ENCODE peak calls at places on chromosomes 4 and X, in seven cellular contexts. One of them, this sample, is unnamed.
A peak's percentile ranks its signal among the peaks of the same experiment; 100 is the strongest.

GRCh38 chr4:108980455-108981239 is 217.8 kb upstream of the ETNPPL start:
- DNase-seq in BJ: no peak
- DNase-seq in A549: no peak
- DNase-seq in ovary: no peak
- DNase-seq in fibroblast of mammary gland: no peak
- DNase-seq in pancreas: no peak
- DNase-seq in HepG2: no peak
- DNase-seq in this sample: no peak

GRCh38 chr4:181525641-181526040 is 717.6 kb upstream of the TENM3 start:
- DNase-seq in BJ: no peak
- DNase-seq in A549: no peak
- DNase-seq in ovary: no peak
- DNase-seq in fibroblast of mammary gland: no peak
- DNase-seq in pancreas: no peak
- DNase-seq in HepG2: no peak
- DNase-seq in this sample: no peak

GRCh38 chrX:144946696-144947095 is 300.6 kb upstream of the SPANXN1 start:
- DNase-seq in BJ: no peak
- DNase-seq in A549: no peak
- DNase-seq in ovary: no peak
- DNase-seq in fibroblast of mammary gland: peak; percentile 61
- DNase-seq in pancreas: no peak
- DNase-seq in HepG2: no peak
- DNase-seq in this sample: peak; percentile 50

GRCh38 chrX:97308161-97308560 is 424.5 kb downstream of the RPA4 start:
- DNase-seq in BJ: no peak
- DNase-seq in A549: no peak
- DNase-seq in ovary: no peak
- DNase-seq in fibroblast of mammary gland: peak; percentile 58
- DNase-seq in pancreas: no peak
- DNase-seq in HepG2: no peak
- DNase-seq in this sample: peak; percentile 8

GRCh38 chrX:155266446-155266845 is 2.2 kb upstream of the RAB39B start:
- DNase-seq in BJ: no peak
- DNase-seq in A549: no peak
- DNase-seq in ovary: no peak
- DNase-seq in fibroblast of mammary gland: no peak
- DNase-seq in pancreas: no peak
- DNase-seq in HepG2: no peak
- DNase-seq in this sample: no peak

GRCh38 chrX:137748827-137749226 is 182.9 kb downstream of the ZIC3 start:
- DNase-seq in BJ: no peak
- DNase-seq in A549: no peak
- DNase-seq in ovary: no peak
- DNase-seq in fibroblast of mammary gland: no peak
- DNase-seq in pancreas: no peak
- DNase-seq in HepG2: no peak
- DNase-seq in this sample: no peak

GRCh38 chr4:37002625-37003024 is 241.9 kb upstream of the NWD2 start:
- DNase-seq in BJ: no peak
- DNase-seq in A549: no peak
- DNase-seq in ovary: no peak
- DNase-seq in fibroblast of mammary gland: no peak
- DNase-seq in pancreas: no peak
- DNase-seq in HepG2: no peak
- DNase-seq in this sample: no peak

GRCh38 chr4:145937021-145937861 is 1.4 kb downstream of the ZNF827 start:
- DNase-seq in BJ: no peak
- DNase-seq in A549: peak; percentile 57
- DNase-seq in ovary: peak; percentile 73
- DNase-seq in fibroblast of mammary gland: peak; percentile 58
- DNase-seq in pancreas: peak; percentile 69
- DNase-seq in HepG2: no peak
- DNase-seq in this sample: peak; percentile 55

DNA sequence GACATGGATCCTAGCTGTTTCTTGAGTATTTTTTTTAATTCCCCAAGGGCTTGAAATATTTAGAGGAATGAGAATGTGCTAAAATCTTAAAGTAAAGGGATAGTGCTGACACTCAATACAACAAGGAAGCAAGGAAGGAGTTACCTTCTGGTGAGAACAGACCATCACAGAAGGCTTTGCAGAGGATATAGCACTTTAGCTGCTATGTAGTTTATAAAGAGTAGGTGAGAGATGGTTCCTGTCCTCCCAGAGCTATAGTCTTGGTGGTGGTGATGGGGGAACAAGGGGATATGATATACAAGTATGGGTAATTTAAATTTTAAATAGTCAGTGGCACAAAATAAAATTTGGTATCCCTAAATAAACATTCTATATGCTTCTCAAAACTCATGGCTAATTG is 47.6 kb downstream of the MTHFD2L start:
- DNase-seq in BJ: no peak
- DNase-seq in A549: no peak
- DNase-seq in ovary: no peak
- DNase-seq in fibroblast of mammary gland: no peak
- DNase-seq in pancreas: no peak
- DNase-seq in HepG2: no peak
- DNase-seq in this sample: no peak
- H3K4me3 ChIP-seq in BJ: no peak overlapping the region
- H3K4me3 ChIP-seq in A549: no peak overlapping the region
- H3K4me3 ChIP-seq in ovary: no peak overlapping the region
- H3K4me3 ChIP-seq in fibroblast of mammary gland: no peak overlapping the region
- H3K4me3 ChIP-seq in pancreas: no peak overlapping the region
- H3K4me3 ChIP-seq in HepG2: no peak overlapping the region
- H3K4me3 ChIP-seq in this sample: no peak overlapping the region

DNA sequence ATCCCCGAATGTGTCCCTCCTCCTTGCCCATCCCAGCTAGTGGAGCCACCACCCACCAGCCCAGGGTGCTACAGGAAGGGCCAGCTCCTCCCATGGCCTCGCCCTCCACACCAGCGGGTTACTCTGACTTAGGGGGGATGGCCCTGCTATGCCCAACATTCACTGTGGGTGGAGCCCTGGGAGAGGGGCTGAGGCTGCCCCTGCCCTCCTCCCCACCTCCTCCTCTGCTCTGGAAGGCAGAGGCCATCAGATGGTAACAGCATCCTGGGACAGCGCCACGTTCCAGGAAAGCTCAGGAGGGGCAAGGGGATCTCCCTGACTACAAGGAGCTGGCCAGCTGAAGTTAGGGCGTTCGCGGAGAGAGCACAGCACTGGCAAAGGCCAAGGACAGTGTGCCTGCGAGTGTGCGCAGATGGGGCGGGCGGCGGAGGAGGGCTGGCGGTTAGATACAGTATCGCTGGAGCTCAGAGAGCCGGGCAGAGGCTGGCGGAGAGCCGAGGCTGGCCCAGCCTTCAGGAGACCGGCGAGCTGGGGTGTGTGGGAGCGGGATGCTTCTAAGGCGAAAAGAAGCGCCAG is 1.5 kb downstream of the JAKMIP1 start:
- DNase-seq in BJ: no peak
- DNase-seq in A549: peak; percentile 9
- DNase-seq in ovary: no peak
- DNase-seq in fibroblast of mammary gland: no peak
- DNase-seq in pancreas: no peak
- DNase-seq in HepG2: no peak
- DNase-seq in this sample: peak; percentile 6
- H3K4me3 ChIP-seq in BJ: no peak overlapping the region
- H3K4me3 ChIP-seq in A549: peak overlapping the region; percentile 62
- H3K4me3 ChIP-seq in ovary: peak overlapping the region; percentile 12
- H3K4me3 ChIP-seq in fibroblast of mammary gland: no peak overlapping the region
- H3K4me3 ChIP-seq in pancreas: peak overlapping the region; percentile 62
- H3K4me3 ChIP-seq in HepG2: no peak overlapping the region
- H3K4me3 ChIP-seq in this sample: no peak overlapping the region

DNA sequence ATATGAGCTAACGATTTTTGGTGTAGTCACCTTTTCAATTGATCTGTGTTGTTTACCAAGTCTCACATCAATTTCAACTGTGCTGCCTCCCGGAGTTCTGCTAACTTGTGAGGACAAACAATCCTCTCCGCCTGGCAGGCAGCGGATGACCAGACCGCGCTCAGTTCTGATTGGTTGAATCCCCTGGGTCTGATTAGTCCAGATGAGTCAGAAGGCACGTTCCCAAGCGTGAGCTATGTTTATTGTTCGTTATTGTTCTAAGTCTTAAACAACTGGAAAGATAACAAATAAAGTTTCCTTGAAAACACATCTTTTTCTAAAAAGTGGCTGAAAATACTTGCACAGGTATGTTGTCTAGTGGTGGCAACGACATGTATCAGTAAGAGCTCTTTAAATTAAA is 37.9 kb upstream of the TRPC3 start:
- DNase-seq in BJ: no peak
- DNase-seq in A549: no peak
- DNase-seq in ovary: no peak
- DNase-seq in fibroblast of mammary gland: peak; percentile 89
- DNase-seq in pancreas: no peak
- DNase-seq in HepG2: no peak
- DNase-seq in this sample: peak; percentile 62
- H3K4me3 ChIP-seq in BJ: no peak overlapping the region
- H3K4me3 ChIP-seq in A549: no peak overlapping the region
- H3K4me3 ChIP-seq in ovary: no peak overlapping the region
- H3K4me3 ChIP-seq in fibroblast of mammary gland: no peak overlapping the region
- H3K4me3 ChIP-seq in pancreas: no peak overlapping the region
- H3K4me3 ChIP-seq in HepG2: no peak overlapping the region
- H3K4me3 ChIP-seq in this sample: no peak overlapping the region

GRCh38 chr4:38730493-38730829 is 52.3 kb downstream of the TLR10 start:
- DNase-seq in BJ: no peak
- DNase-seq in A549: no peak
- DNase-seq in ovary: no peak
- DNase-seq in fibroblast of mammary gland: no peak
- DNase-seq in pancreas: no peak
- DNase-seq in HepG2: no peak
- DNase-seq in this sample: no peak
- H3K4me3 ChIP-seq in BJ: no peak overlapping the region
- H3K4me3 ChIP-seq in A549: no peak overlapping the region
- H3K4me3 ChIP-seq in ovary: no peak overlapping the region
- H3K4me3 ChIP-seq in fibroblast of mammary gland: no peak overlapping the region
- H3K4me3 ChIP-seq in pancreas: no peak overlapping the region
- H3K4me3 ChIP-seq in HepG2: no peak overlapping the region
- H3K4me3 ChIP-seq in this sample: no peak overlapping the region

DNA sequence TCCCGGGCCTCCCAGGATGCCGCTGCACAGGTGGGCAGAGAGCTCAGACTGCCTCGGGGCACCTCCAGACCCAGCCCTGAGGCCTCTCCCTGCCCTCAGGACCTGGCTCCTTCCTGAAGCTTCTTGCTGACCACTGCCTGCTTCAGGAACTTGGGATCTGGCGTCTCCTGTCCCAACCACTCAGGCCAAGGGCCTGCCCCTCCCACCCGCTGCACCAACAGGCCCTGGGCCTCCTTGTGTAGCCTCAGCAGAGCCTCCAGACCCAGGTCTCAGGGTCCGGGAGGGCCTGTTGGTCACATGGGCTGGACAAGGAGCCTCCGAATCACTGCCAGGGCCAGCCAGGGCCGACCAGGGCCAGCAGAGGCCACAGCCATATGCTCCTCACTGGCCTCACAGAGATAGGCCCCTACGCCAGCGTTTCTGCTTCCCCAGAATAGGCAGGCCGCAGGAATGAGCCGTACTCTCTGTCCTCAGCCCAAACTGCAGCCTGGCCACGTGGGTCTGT is 2.8 kb downstream of the MXD4 start:
- DNase-seq in BJ: no peak
- DNase-seq in A549: no peak
- DNase-seq in ovary: peak; percentile 21
- DNase-seq in fibroblast of mammary gland: no peak
- DNase-seq in pancreas: no peak
- DNase-seq in HepG2: no peak
- DNase-seq in this sample: no peak
- H3K4me3 ChIP-seq in BJ: no peak overlapping the region
- H3K4me3 ChIP-seq in A549: no peak overlapping the region
- H3K4me3 ChIP-seq in ovary: no peak overlapping the region
- H3K4me3 ChIP-seq in fibroblast of mammary gland: peak overlapping the region; percentile 83
- H3K4me3 ChIP-seq in pancreas: peak overlapping the region; percentile 97
- H3K4me3 ChIP-seq in HepG2: no peak overlapping the region
- H3K4me3 ChIP-seq in this sample: peak overlapping the region; percentile 82

DNA sequence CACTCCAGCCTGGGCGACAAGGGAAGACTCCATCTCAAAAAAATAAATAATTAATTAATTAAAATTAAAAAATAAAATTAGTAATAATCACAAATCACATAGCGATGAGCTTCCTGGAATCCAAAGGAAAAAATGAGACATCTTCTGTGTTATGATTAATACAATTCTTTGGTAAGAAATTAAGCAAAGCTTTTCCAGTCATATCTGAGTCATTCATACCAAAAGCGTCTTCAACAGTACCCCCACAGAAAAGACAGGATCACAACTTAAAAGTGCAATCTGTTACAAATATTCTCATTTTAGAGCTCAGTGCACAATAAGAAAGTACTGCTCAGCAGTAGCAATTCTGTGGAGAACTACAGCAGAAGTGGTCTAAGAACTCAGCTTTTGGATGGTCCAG is 168.5 kb upstream of the MXRA5 start:
- DNase-seq in BJ: no peak
- DNase-seq in A549: no peak
- DNase-seq in ovary: no peak
- DNase-seq in fibroblast of mammary gland: peak; percentile 79
- DNase-seq in pancreas: no peak
- DNase-seq in HepG2: no peak
- DNase-seq in this sample: peak; percentile 44
- H3K4me3 ChIP-seq in BJ: no peak overlapping the region
- H3K4me3 ChIP-seq in A549: no peak overlapping the region
- H3K4me3 ChIP-seq in ovary: no peak overlapping the region
- H3K4me3 ChIP-seq in fibroblast of mammary gland: no peak overlapping the region
- H3K4me3 ChIP-seq in pancreas: no peak overlapping the region
- H3K4me3 ChIP-seq in HepG2: no peak overlapping the region
- H3K4me3 ChIP-seq in this sample: no peak overlapping the region